ENCODE peak calls at places on chromosome 5, in nine cellular contexts. A is psoas muscle, V is small intestine, N is Caco-2, X is BE2C, T is thyroid gland, S is IMR-90, P is K562, F is iPS DF 6.9. R is an unnamed sample.

GRCh38 chr5:138053554-138053953 is 20.7 kb upstream of the FAM13B start:
- DNase-seq in S (no peak), V (peak; percentile 13), T (no peak), X (no peak), P (no peak), F (no peak), A (no peak), N (no peak), R (no peak)

GRCh38 chr5:96045888-96046287 is 84.2 kb upstream of the ELL2 start:
- DNase-seq in X (no peak), A (no peak), T (no peak), S (no peak), F (no peak), P (no peak), N (no peak), V (no peak), R (no peak)

GRCh38 chr5:177552839-177553455 is 1.4 kb downstream of the FAM193B start:
- DNase-seq in P (no peak), V (peak; percentile 20), A (no peak), S (no peak), X (peak; percentile 41), F (no peak), T (no peak), N (no peak), R (no peak)

GRCh38 chr5:54701179-54701578 is 183.6 kb downstream of the SNX18 start:
- DNase-seq in S (peak; percentile 99), N (no peak), F (no peak), A (no peak), T (peak; percentile 65), V (no peak), P (no peak), X (no peak), R (peak; percentile 75)

GRCh38 chr5:126003309-126003708 is 419.9 kb upstream of the GRAMD2B start:
- DNase-seq in T (peak; percentile 68), P (no peak), N (no peak), S (peak; percentile 83), A (no peak), X (peak; percentile 26), F (no peak), V (no peak), R (peak; percentile 49)

GRCh38 chr5:61051267-61051666 is 106.3 kb downstream of the NDUFAF2 start:
- DNase-seq in A (no peak), X (no peak), N (no peak), T (no peak), S (peak; percentile 73), V (peak; percentile 64), P (no peak), F (no peak), R (no peak)

GRCh38 chr5:176744584-176744965 is 65.8 kb upstream of the UNC5A start:
- DNase-seq in F (peak; percentile 43), A (no peak), V (peak; percentile 7), S (no peak), X (no peak), P (peak; percentile 28), N (no peak), T (no peak), R (no peak)

GRCh38 chr5:144072518-144072927 is 97.9 kb downstream of the YIPF5 start:
- DNase-seq in V (no peak), F (no peak), S (peak; percentile 84), T (no peak), P (no peak), A (no peak), X (no peak), N (no peak), R (no peak)

GRCh38 chr5:93150311-93151012 is 430.6 kb downstream of the NR2F1-AS1 start:
- DNase-seq in X (no peak), S (peak; percentile 30), P (no peak), T (no peak), N (no peak), F (no peak), A (no peak), V (no peak), R (no peak)

DNA sequence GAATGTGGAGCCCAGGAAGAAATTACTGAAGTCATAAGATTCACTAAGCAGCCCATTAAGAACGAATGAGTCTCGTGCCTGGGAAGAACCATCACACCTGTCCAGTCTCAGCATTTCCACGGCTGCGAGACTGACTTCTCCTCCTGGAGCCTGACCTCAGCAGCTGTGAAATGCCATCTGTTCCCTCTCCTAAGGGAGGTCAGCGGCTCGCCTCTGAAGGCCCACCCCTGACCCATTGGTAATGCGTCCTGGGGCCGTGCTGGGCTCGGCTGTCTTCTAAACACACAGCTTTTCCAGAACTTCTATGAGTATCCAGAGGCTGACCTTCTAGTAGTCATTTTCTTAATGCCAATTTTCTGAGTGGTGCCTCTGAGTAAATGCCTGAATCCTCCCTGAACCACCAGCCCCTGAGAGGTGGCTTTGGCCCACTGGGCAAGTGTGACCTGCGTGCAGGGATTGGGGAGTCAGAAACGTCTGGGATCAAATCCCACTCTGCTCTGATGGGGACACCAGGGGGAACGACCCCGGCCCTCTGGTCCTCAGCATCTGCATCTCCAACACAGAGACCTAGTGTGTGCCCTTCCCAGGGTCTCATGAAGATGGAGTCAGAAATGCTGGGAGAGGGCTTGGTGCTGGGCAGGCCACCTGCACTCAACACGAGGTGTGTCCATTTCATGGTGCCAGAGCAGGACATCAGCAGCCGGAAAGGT is 5.7 kb downstream of the SLC6A3 start:
- DNase-seq in F (no peak), A (no peak), X (no peak), P (no peak), T (no peak), N (peak; percentile 18), V (no peak), S (no peak), R (no peak)
- H3K27me3 ChIP-seq in F (peaks cover 18% of the 10 kb centered on the region), A (no peaks in the 10 kb centered on the region), X (peaks cover 34% of the 10 kb centered on the region), P (peaks cover 74% of the 10 kb centered on the region), T (peaks cover 11% of the 10 kb centered on the region), N (no peaks in the 10 kb centered on the region), V (peaks cover 31% of the 10 kb centered on the region), S (peaks cover 29% of the 10 kb centered on the region), R (peaks cover 63% of the 10 kb centered on the region)

GRCh38 chr5:151008124-151008491 is 12.3 kb upstream of the GPX3 start:
- DNase-seq in V (no peak), P (peak; percentile 73), F (no peak), T (no peak), N (no peak), X (no peak), S (no peak), A (no peak), R (no peak)

GRCh38 chr5:151005975-151006576 is 14.3 kb upstream of the GPX3 start:
- DNase-seq in S (peak; percentile 57), P (no peak), N (no peak), V (no peak), F (no peak), T (peak; percentile 73), A (peak; percentile 90), X (no peak), R (no peak)

GRCh38 chr5:151007430-151008123 is 12.8 kb upstream of the GPX3 start:
- DNase-seq in X (no peak), S (no peak), N (no peak), F (no peak), T (no peak), A (no peak), P (no peak), V (no peak), R (no peak)

GRCh38 chr5:151005187-151005974 is 15.0 kb upstream of the GPX3 start:
- DNase-seq in T (peak; percentile 37), S (no peak), P (no peak), X (no peak), A (peak; percentile 69), F (no peak), V (no peak), N (no peak), R (no peak)

DNA sequence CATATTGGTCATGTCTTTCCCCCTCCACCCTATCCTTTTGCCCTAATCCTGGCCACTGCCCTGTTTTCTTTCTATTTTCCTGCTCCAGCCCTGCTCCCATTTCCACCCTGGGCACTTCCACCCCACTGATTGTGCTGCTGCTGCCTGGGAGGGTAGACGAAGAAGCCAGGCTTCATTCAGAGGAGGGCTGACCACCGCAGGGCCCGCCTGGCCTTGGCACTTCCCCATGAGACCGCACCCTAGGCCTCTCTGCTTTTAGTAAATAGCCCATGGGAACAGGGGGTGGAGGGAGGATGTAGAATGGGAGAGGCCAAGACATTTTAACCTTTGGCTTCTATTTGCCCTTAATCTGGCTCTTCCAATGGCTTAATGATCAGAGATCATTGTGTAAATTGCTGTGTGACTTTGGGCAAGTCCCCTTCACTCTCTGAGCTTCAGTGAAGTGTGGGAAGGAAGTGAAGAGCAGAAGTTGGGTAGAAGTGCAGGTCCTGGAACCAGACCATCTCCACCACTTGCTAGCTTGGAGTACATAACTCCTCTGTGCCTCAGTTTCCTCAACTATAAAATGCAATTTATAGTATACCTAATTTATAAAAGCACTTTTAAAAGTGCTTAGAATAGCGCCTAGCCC is 13.6 kb upstream of the GPX3 start:
- DNase-seq in T (no peak), F (no peak), S (no peak), A (peak; percentile 59), X (no peak), P (no peak), N (no peak), V (no peak), R (no peak)
- H3K4me1 ChIP-seq in T (peaks cover 50% of the 10 kb centered on the region), F (no peaks in the 10 kb centered on the region), S (peaks cover 12% of the 10 kb centered on the region), A (peaks cover 32% of the 10 kb centered on the region), X (no peaks in the 10 kb centered on the region), P (peaks cover 24% of the 10 kb centered on the region), N (peaks cover 10% of the 10 kb centered on the region), V (peaks cover 4% of the 10 kb centered on the region), R (peaks cover 39% of the 10 kb centered on the region)

DNA sequence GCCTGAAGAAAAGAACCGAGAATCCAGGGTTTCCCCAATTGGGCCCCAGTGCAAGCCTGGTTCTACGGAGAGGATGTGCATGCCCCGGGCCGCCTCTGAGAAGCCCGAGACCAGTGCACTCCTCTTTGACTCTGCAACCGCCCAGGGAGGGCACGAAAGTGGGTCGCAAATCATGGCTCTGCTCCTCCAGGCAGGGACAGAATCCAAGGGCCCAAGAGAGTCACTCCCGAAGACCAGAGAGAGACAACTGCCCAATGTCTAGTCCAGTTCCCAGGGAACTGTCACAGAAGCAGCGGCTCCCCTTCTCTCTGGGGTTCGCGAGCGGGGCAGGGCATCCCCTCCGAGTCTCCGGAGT is 107.8 kb downstream of the PSD2 start:
- DNase-seq in T (no peak), N (no peak), F (no peak), S (no peak), X (no peak), V (no peak), A (no peak), P (no peak), R (no peak)
- H3K27me3 ChIP-seq in T (peaks cover 4% of the 10 kb centered on the region), N (peaks cover 7% of the 10 kb centered on the region), F (peaks cover 49% of the 10 kb centered on the region), S (peaks cover 88% of the 10 kb centered on the region), X (peaks cover 7% of the 10 kb centered on the region), V (peaks cover 28% of the 10 kb centered on the region), A (no peaks in the 10 kb centered on the region), P (peaks cover 58% of the 10 kb centered on the region), R (peaks cover 37% of the 10 kb centered on the region)

GRCh38 chr5:119313876-119314605 is 41.8 kb upstream of the TNFAIP8 start:
- DNase-seq in S (no peak), T (no peak), A (no peak), X (no peak), P (no peak), F (no peak), N (no peak), V (no peak), R (no peak)
- H3K4me1 ChIP-seq in S (peaks cover 11% of the 10 kb centered on the region), T (peaks cover 11% of the 10 kb centered on the region), A (no peaks in the 10 kb centered on the region), X (no peaks in the 10 kb centered on the region), P (peaks cover 47% of the 10 kb centered on the region), F (no peaks in the 10 kb centered on the region), N (no peaks in the 10 kb centered on the region), V (no peaks in the 10 kb centered on the region), R (peaks cover 46% of the 10 kb centered on the region)

DNA sequence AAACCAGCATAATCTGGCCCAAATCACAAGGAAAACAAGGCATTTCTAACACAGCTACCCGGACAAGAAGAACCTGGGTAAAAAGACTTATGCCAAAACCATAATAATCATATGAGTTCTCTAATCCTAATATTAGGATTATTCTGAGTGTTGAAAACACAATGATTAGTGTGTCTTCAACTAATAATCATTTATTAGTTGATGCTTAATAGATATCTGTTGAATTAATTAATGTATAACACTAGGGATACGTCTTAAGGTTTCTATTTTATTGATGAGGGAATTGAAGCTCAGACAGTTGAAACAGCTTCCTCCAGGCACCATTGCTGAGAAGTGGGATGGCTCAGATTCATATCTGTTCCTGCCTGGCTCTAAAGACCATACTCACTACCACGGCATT is 112.2 kb downstream of the DOCK2 start:
- DNase-seq in F (no peak), S (no peak), P (no peak), V (no peak), T (no peak), N (no peak), A (no peak), X (no peak), R (no peak)
- H3K27me3 ChIP-seq in F (no peaks in the 10 kb centered on the region), S (no peaks in the 10 kb centered on the region), P (no peaks in the 10 kb centered on the region), V (no peaks in the 10 kb centered on the region), T (no peaks in the 10 kb centered on the region), N (no peaks in the 10 kb centered on the region), A (no peaks in the 10 kb centered on the region), X (peaks cover 26% of the 10 kb centered on the region), R (no peaks in the 10 kb centered on the region)